ENCODE peak calls at places on chromosomes 3 and 15, in six cellular contexts. One of them, this sample, is unnamed.

GRCh38 chr3:158683216-158683975 is 10.9 kb upstream of the LXN start:
- DNase-seq in ELF-1: no peak
- DNase-seq in Daoy: no peak
- DNase-seq in HCT116: no peak
- DNase-seq in EH: peak; percentile 91
- DNase-seq in stimulated activated CD4-positive, alpha-beta T cell treated with anti-CD3 and anti-CD28 coated beads, Interleukin-15, amount 100 ng/mL, for 48 hours: no peak
- DNase-seq in this sample: peak; percentile 60

GRCh38 chr3:17355591-17355990 is 386.8 kb downstream of the TBC1D5 start:
- DNase-seq in EH: peak; percentile 43
- DNase-seq in stimulated activated CD4-positive, alpha-beta T cell treated with anti-CD3 and anti-CD28 coated beads, Interleukin-15, amount 100 ng/mL, for 48 hours: no peak
- DNase-seq in ELF-1: no peak
- DNase-seq in HCT116: no peak
- DNase-seq in Daoy: no peak
- DNase-seq in this sample: peak; percentile 33

GRCh38 chr15:65286069-65286703 is 497 bp downstream of the PARP16 start:
- DNase-seq in Daoy: peak; percentile 35
- DNase-seq in stimulated activated CD4-positive, alpha-beta T cell treated with anti-CD3 and anti-CD28 coated beads, Interleukin-15, amount 100 ng/mL, for 48 hours: no peak
- DNase-seq in ELF-1: peak; percentile 85
- DNase-seq in EH: peak; percentile 35
- DNase-seq in HCT116: no peak
- DNase-seq in this sample: no peak

GRCh38 chr15:41620536-41621199 is 39.5 kb upstream of the MGA start:
- DNase-seq in Daoy: no peak
- DNase-seq in ELF-1: no peak
- DNase-seq in stimulated activated CD4-positive, alpha-beta T cell treated with anti-CD3 and anti-CD28 coated beads, Interleukin-15, amount 100 ng/mL, for 48 hours: no peak
- DNase-seq in HCT116: no peak
- DNase-seq in EH: peak; percentile 5
- DNase-seq in this sample: no peak

GRCh38 chr15:39720721-39721611 is 61.7 kb downstream of the FSIP1 start:
- DNase-seq in EH: peak; percentile 90
- DNase-seq in Daoy: peak; percentile 52
- DNase-seq in ELF-1: no peak
- DNase-seq in stimulated activated CD4-positive, alpha-beta T cell treated with anti-CD3 and anti-CD28 coated beads, Interleukin-15, amount 100 ng/mL, for 48 hours: no peak
- DNase-seq in HCT116: no peak
- DNase-seq in this sample: peak; percentile 71

GRCh38 chr15:99907698-99908097 is 174.5 kb upstream of the LYSMD4 start:
- DNase-seq in stimulated activated CD4-positive, alpha-beta T cell treated with anti-CD3 and anti-CD28 coated beads, Interleukin-15, amount 100 ng/mL, for 48 hours: no peak
- DNase-seq in Daoy: no peak
- DNase-seq in HCT116: no peak
- DNase-seq in EH: no peak
- DNase-seq in ELF-1: no peak
- DNase-seq in this sample: no peak

GRCh38 chr3:77204788-77205187 is 164.9 kb downstream of the ROBO2 start:
- DNase-seq in HCT116: no peak
- DNase-seq in EH: no peak
- DNase-seq in ELF-1: peak; percentile 2
- DNase-seq in stimulated activated CD4-positive, alpha-beta T cell treated with anti-CD3 and anti-CD28 coated beads, Interleukin-15, amount 100 ng/mL, for 48 hours: no peak
- DNase-seq in Daoy: no peak
- DNase-seq in this sample: no peak

GRCh38 chr3:42020681-42021307 is 58.9 kb upstream of the ULK4 start:
- DNase-seq in ELF-1: no peak
- DNase-seq in stimulated activated CD4-positive, alpha-beta T cell treated with anti-CD3 and anti-CD28 coated beads, Interleukin-15, amount 100 ng/mL, for 48 hours: no peak
- DNase-seq in Daoy: peak; percentile 68
- DNase-seq in HCT116: no peak
- DNase-seq in EH: peak; percentile 86
- DNase-seq in this sample: no peak

GRCh38 chr15:94110476-94111130 is 120.8 kb upstream of the MCTP2 start:
- DNase-seq in HCT116: no peak
- DNase-seq in ELF-1: no peak
- DNase-seq in EH: no peak
- DNase-seq in Daoy: no peak
- DNase-seq in stimulated activated CD4-positive, alpha-beta T cell treated with anti-CD3 and anti-CD28 coated beads, Interleukin-15, amount 100 ng/mL, for 48 hours: no peak
- DNase-seq in this sample: no peak

GRCh38 chr3:148604270-148605085 is 93.2 kb upstream of the AGTR1 start:
- DNase-seq in Daoy: no peak
- DNase-seq in ELF-1: no peak
- DNase-seq in HCT116: no peak
- DNase-seq in EH: peak; percentile 4
- DNase-seq in stimulated activated CD4-positive, alpha-beta T cell treated with anti-CD3 and anti-CD28 coated beads, Interleukin-15, amount 100 ng/mL, for 48 hours: no peak
- DNase-seq in this sample: no peak

GRCh38 chr15:52464478-52464877 is 64.2 kb downstream of the MYO5A start:
- DNase-seq in stimulated activated CD4-positive, alpha-beta T cell treated with anti-CD3 and anti-CD28 coated beads, Interleukin-15, amount 100 ng/mL, for 48 hours: no peak
- DNase-seq in EH: peak; percentile 20
- DNase-seq in Daoy: no peak
- DNase-seq in ELF-1: no peak
- DNase-seq in HCT116: no peak
- DNase-seq in this sample: no peak